ENCODE peak calls at places on chromosome 3, in nine cellular contexts. One of them, this sample, is unnamed.

GRCh38 chr3:57158813-57159678 is 6.1 kb downstream of the IL17RD start:
- DNase-seq in fibroblast of lung: no peak
- DNase-seq in endothelial cell of umbilical vein: peak; percentile 18
- DNase-seq in WERI-Rb-1: no peak
- DNase-seq in PC-3: peak; percentile 91
- DNase-seq in coronary artery: no peak
- DNase-seq in substantia nigra: no peak
- DNase-seq in neural progenitor cell: peak; percentile 84
- DNase-seq in suprapubic skin: no peak
- DNase-seq in this sample: peak; percentile 91

GRCh38 chr3:125967156-125967555 is 1.8 kb upstream of the ROPN1B start:
- DNase-seq in fibroblast of lung: no peak
- DNase-seq in endothelial cell of umbilical vein: no peak
- DNase-seq in WERI-Rb-1: no peak
- DNase-seq in PC-3: peak; percentile 50
- DNase-seq in coronary artery: no peak
- DNase-seq in substantia nigra: no peak
- DNase-seq in neural progenitor cell: no peak
- DNase-seq in suprapubic skin: no peak
- DNase-seq in this sample: no peak

GRCh38 chr3:157235291-157235690 is 75.3 kb upstream of the CCNL1 start:
- DNase-seq in fibroblast of lung: no peak
- DNase-seq in endothelial cell of umbilical vein: no peak
- DNase-seq in WERI-Rb-1: no peak
- DNase-seq in PC-3: no peak
- DNase-seq in coronary artery: no peak
- DNase-seq in substantia nigra: no peak
- DNase-seq in neural progenitor cell: no peak
- DNase-seq in suprapubic skin: no peak
- DNase-seq in this sample: no peak

GRCh38 chr3:182212479-182213076 is 500.9 kb downstream of the SOX2 start:
- DNase-seq in fibroblast of lung: peak; percentile 85
- DNase-seq in endothelial cell of umbilical vein: peak; percentile 61
- DNase-seq in WERI-Rb-1: no peak
- DNase-seq in PC-3: peak; percentile 99
- DNase-seq in coronary artery: no peak
- DNase-seq in substantia nigra: peak; percentile 22
- DNase-seq in neural progenitor cell: no peak
- DNase-seq in suprapubic skin: no peak
- DNase-seq in this sample: peak; percentile 78

GRCh38 chr3:42213417-42213816 is 52.6 kb downstream of the CCK start:
- DNase-seq in fibroblast of lung: no peak
- DNase-seq in endothelial cell of umbilical vein: no peak
- DNase-seq in WERI-Rb-1: no peak
- DNase-seq in PC-3: no peak
- DNase-seq in coronary artery: no peak
- DNase-seq in substantia nigra: no peak
- DNase-seq in neural progenitor cell: no peak
- DNase-seq in suprapubic skin: no peak
- DNase-seq in this sample: no peak

GRCh38 chr3:49841126-49841525 is 15.2 kb downstream of the TRAIP start:
- DNase-seq in fibroblast of lung: peak; percentile 28
- DNase-seq in endothelial cell of umbilical vein: peak; percentile 61
- DNase-seq in WERI-Rb-1: peak; percentile 59
- DNase-seq in PC-3: peak; percentile 38
- DNase-seq in coronary artery: no peak
- DNase-seq in substantia nigra: no peak
- DNase-seq in neural progenitor cell: peak; percentile 45
- DNase-seq in suprapubic skin: no peak
- DNase-seq in this sample: peak; percentile 12

GRCh38 chr3:125381314-125381713 is 6.2 kb upstream of the ZNF148 start:
- DNase-seq in fibroblast of lung: no peak
- DNase-seq in endothelial cell of umbilical vein: no peak
- DNase-seq in WERI-Rb-1: no peak
- DNase-seq in PC-3: no peak
- DNase-seq in coronary artery: no peak
- DNase-seq in substantia nigra: no peak
- DNase-seq in neural progenitor cell: no peak
- DNase-seq in suprapubic skin: no peak
- DNase-seq in this sample: no peak

GRCh38 chr3:94704467-94704866 is 641.6 kb downstream of the NSUN3 start:
- DNase-seq in fibroblast of lung: no peak
- DNase-seq in endothelial cell of umbilical vein: no peak
- DNase-seq in WERI-Rb-1: no peak
- DNase-seq in PC-3: no peak
- DNase-seq in coronary artery: no peak
- DNase-seq in substantia nigra: no peak
- DNase-seq in neural progenitor cell: no peak
- DNase-seq in suprapubic skin: no peak
- DNase-seq in this sample: no peak

GRCh38 chr3:168884353-168884903 is 779.1 kb downstream of the MECOM start:
- DNase-seq in fibroblast of lung: peak; percentile 90
- DNase-seq in endothelial cell of umbilical vein: peak; percentile 86
- DNase-seq in WERI-Rb-1: no peak
- DNase-seq in PC-3: peak; percentile 98
- DNase-seq in coronary artery: no peak
- DNase-seq in substantia nigra: no peak
- DNase-seq in neural progenitor cell: no peak
- DNase-seq in suprapubic skin: no peak
- DNase-seq in this sample: no peak

GRCh38 chr3:160003520-160004128 is 15.0 kb downstream of the IL12A start:
- DNase-seq in fibroblast of lung: peak; percentile 58
- DNase-seq in endothelial cell of umbilical vein: peak; percentile 68
- DNase-seq in WERI-Rb-1: peak; percentile 75
- DNase-seq in PC-3: peak; percentile 78
- DNase-seq in coronary artery: no peak
- DNase-seq in substantia nigra: peak; percentile 71
- DNase-seq in neural progenitor cell: peak; percentile 68
- DNase-seq in suprapubic skin: no peak
- DNase-seq in this sample: peak; percentile 65

GRCh38 chr3:61141697-61142096 is 109.6 kb downstream of the FHIT start:
- DNase-seq in fibroblast of lung: no peak
- DNase-seq in endothelial cell of umbilical vein: no peak
- DNase-seq in WERI-Rb-1: no peak
- DNase-seq in PC-3: no peak
- DNase-seq in coronary artery: no peak
- DNase-seq in substantia nigra: no peak
- DNase-seq in neural progenitor cell: peak; percentile 37
- DNase-seq in suprapubic skin: no peak
- DNase-seq in this sample: no peak

GRCh38 chr3:71658131-71658530 is 67.1 kb downstream of the EIF4E3 start:
- DNase-seq in fibroblast of lung: peak; percentile 53
- DNase-seq in endothelial cell of umbilical vein: peak; percentile 99
- DNase-seq in WERI-Rb-1: no peak
- DNase-seq in PC-3: peak; percentile 97
- DNase-seq in coronary artery: peak; percentile 90
- DNase-seq in substantia nigra: peak; percentile 43
- DNase-seq in neural progenitor cell: no peak
- DNase-seq in suprapubic skin: peak; percentile 83
- DNase-seq in this sample: no peak

GRCh38 chr3:76463501-76463900 is 576.4 kb upstream of the ROBO2 start:
- DNase-seq in fibroblast of lung: no peak
- DNase-seq in endothelial cell of umbilical vein: no peak
- DNase-seq in WERI-Rb-1: no peak
- DNase-seq in PC-3: no peak
- DNase-seq in coronary artery: no peak
- DNase-seq in substantia nigra: no peak
- DNase-seq in neural progenitor cell: no peak
- DNase-seq in suprapubic skin: no peak
- DNase-seq in this sample: no peak

GRCh38 chr3:164060923-164061322 is 1017.4 kb downstream of the SI start:
- DNase-seq in fibroblast of lung: no peak
- DNase-seq in endothelial cell of umbilical vein: no peak
- DNase-seq in WERI-Rb-1: no peak
- DNase-seq in PC-3: no peak
- DNase-seq in coronary artery: no peak
- DNase-seq in substantia nigra: no peak
- DNase-seq in neural progenitor cell: no peak
- DNase-seq in suprapubic skin: no peak
- DNase-seq in this sample: no peak

GRCh38 chr3:10733297-10733696 is 82.7 kb upstream of the SLC6A11 start:
- DNase-seq in fibroblast of lung: no peak
- DNase-seq in endothelial cell of umbilical vein: no peak
- DNase-seq in WERI-Rb-1: no peak
- DNase-seq in PC-3: no peak
- DNase-seq in coronary artery: no peak
- DNase-seq in substantia nigra: no peak
- DNase-seq in neural progenitor cell: no peak
- DNase-seq in suprapubic skin: no peak
- DNase-seq in this sample: no peak

GRCh38 chr3:10725846-10726245 is 90.2 kb upstream of the SLC6A11 start:
- DNase-seq in fibroblast of lung: no peak
- DNase-seq in endothelial cell of umbilical vein: no peak
- DNase-seq in WERI-Rb-1: no peak
- DNase-seq in PC-3: no peak
- DNase-seq in coronary artery: peak; percentile 53
- DNase-seq in substantia nigra: no peak
- DNase-seq in neural progenitor cell: no peak
- DNase-seq in suprapubic skin: no peak
- DNase-seq in this sample: no peak

GRCh38 chr3:10732292-10732691 is 83.7 kb upstream of the SLC6A11 start:
- DNase-seq in fibroblast of lung: no peak
- DNase-seq in endothelial cell of umbilical vein: no peak
- DNase-seq in WERI-Rb-1: no peak
- DNase-seq in PC-3: no peak
- DNase-seq in coronary artery: no peak
- DNase-seq in substantia nigra: no peak
- DNase-seq in neural progenitor cell: no peak
- DNase-seq in suprapubic skin: no peak
- DNase-seq in this sample: no peak

GRCh38 chr3:10726787-10727186 is 89.2 kb upstream of the SLC6A11 start:
- DNase-seq in fibroblast of lung: no peak
- DNase-seq in endothelial cell of umbilical vein: no peak
- DNase-seq in WERI-Rb-1: no peak
- DNase-seq in PC-3: no peak
- DNase-seq in coronary artery: peak; percentile 33
- DNase-seq in substantia nigra: no peak
- DNase-seq in neural progenitor cell: no peak
- DNase-seq in suprapubic skin: no peak
- DNase-seq in this sample: no peak

DNA sequence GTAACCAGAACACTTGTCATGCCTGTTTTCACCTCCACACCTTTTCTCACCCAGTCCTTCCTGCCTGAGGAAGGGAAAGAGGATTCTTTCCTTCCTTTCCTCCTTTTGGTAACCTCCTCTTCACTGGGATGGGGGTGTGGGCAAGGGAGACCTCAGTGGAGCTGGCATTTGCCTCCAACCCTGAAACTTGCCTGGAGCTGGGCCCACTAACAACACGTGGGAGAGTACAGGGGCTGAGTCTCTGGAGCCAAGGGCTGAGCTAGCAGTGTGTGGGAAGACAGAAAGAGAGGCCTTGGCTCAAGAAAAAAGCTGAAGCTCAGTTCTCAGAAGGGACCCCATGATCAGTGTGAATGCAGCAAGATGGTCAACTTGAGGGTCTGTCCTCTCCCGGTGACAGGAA is 86.6 kb upstream of the SLC6A11 start:
- DNase-seq in fibroblast of lung: no peak
- DNase-seq in endothelial cell of umbilical vein: no peak
- DNase-seq in WERI-Rb-1: no peak
- DNase-seq in PC-3: no peak
- DNase-seq in coronary artery: peak; percentile 24
- DNase-seq in substantia nigra: no peak
- DNase-seq in neural progenitor cell: no peak
- DNase-seq in suprapubic skin: no peak
- DNase-seq in this sample: no peak
- H3K27ac ChIP-seq in fibroblast of lung: no peak overlapping the region
- H3K27ac ChIP-seq in endothelial cell of umbilical vein: no peak overlapping the region
- H3K27ac ChIP-seq in WERI-Rb-1: no peak overlapping the region
- H3K27ac ChIP-seq in PC-3: no peak overlapping the region
- H3K27ac ChIP-seq in coronary artery: no peak overlapping the region
- H3K27ac ChIP-seq in substantia nigra: no peak overlapping the region
- H3K27ac ChIP-seq in neural progenitor cell: no peak overlapping the region
- H3K27ac ChIP-seq in suprapubic skin: no peak overlapping the region
- H3K27ac ChIP-seq in this sample: no peak overlapping the region

DNA sequence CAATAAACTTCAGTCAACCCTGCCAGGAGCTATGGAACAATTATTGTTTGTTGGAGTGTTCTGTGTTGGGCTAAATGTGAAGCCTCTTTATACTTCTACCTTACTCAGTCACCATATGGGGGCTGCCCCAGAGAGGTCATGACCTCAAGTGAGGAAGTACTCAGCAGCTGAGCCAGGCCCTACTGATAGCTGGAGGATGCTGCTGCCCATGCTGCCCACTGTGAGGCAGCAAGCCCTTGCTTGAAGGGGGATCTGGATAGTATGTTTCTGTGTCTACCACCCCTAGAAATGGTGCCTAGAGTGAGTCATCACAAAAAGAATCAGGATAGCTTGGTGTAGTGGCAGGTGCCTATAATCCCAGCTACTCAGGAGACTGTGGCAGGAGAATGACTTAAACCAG is 4.5 kb upstream of the RPL24 start:
- DNase-seq in fibroblast of lung: no peak
- DNase-seq in endothelial cell of umbilical vein: no peak
- DNase-seq in WERI-Rb-1: no peak
- DNase-seq in PC-3: no peak
- DNase-seq in coronary artery: no peak
- DNase-seq in substantia nigra: no peak
- DNase-seq in neural progenitor cell: no peak
- DNase-seq in suprapubic skin: no peak
- DNase-seq in this sample: no peak
- H3K27ac ChIP-seq in fibroblast of lung: no peak overlapping the region
- H3K27ac ChIP-seq in endothelial cell of umbilical vein: no peak overlapping the region
- H3K27ac ChIP-seq in WERI-Rb-1: no peak overlapping the region
- H3K27ac ChIP-seq in PC-3: no peak overlapping the region
- H3K27ac ChIP-seq in coronary artery: no peak overlapping the region
- H3K27ac ChIP-seq in substantia nigra: no peak overlapping the region
- H3K27ac ChIP-seq in neural progenitor cell: no peak overlapping the region
- H3K27ac ChIP-seq in suprapubic skin: no peak overlapping the region
- H3K27ac ChIP-seq in this sample: no peak overlapping the region

GRCh38 chr3:128319107-128319506 is 147.6 kb downstream of the DNAJB8 start:
- DNase-seq in fibroblast of lung: no peak
- DNase-seq in endothelial cell of umbilical vein: no peak
- DNase-seq in WERI-Rb-1: peak; percentile 59
- DNase-seq in PC-3: no peak
- DNase-seq in coronary artery: peak; percentile 35
- DNase-seq in substantia nigra: no peak
- DNase-seq in neural progenitor cell: no peak
- DNase-seq in suprapubic skin: peak; percentile 7
- DNase-seq in this sample: no peak
- H3K27ac ChIP-seq in fibroblast of lung: no peak overlapping the region
- H3K27ac ChIP-seq in endothelial cell of umbilical vein: no peak overlapping the region
- H3K27ac ChIP-seq in WERI-Rb-1: peak overlapping the region; percentile 55
- H3K27ac ChIP-seq in PC-3: no peak overlapping the region
- H3K27ac ChIP-seq in coronary artery: no peak overlapping the region
- H3K27ac ChIP-seq in substantia nigra: no peak overlapping the region
- H3K27ac ChIP-seq in neural progenitor cell: no peak overlapping the region
- H3K27ac ChIP-seq in suprapubic skin: no peak overlapping the region
- H3K27ac ChIP-seq in this sample: no peak overlapping the region

DNA sequence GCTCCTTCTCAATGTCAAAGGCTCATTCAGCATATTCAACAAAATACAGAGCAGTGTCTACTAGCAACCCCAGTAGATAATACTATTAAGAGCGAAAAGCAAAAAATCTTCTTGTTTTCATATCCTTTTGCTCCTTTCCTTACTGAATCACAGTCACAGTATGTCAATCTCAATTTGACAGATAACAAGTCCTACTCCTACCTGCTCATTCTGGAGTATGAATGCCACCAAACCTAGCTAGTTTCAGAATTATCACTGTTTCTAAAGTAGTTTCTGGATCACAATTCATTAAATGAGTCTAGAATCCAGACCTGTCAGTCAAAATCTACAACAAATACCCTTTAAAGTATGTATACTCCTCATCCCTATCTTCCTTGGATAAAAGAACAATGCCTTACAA is 51.5 kb downstream of the MKRN2 start:
- DNase-seq in fibroblast of lung: no peak
- DNase-seq in endothelial cell of umbilical vein: no peak
- DNase-seq in WERI-Rb-1: no peak
- DNase-seq in PC-3: no peak
- DNase-seq in coronary artery: no peak
- DNase-seq in substantia nigra: no peak
- DNase-seq in neural progenitor cell: no peak
- DNase-seq in suprapubic skin: no peak
- DNase-seq in this sample: no peak
- H3K27ac ChIP-seq in fibroblast of lung: no peak overlapping the region
- H3K27ac ChIP-seq in endothelial cell of umbilical vein: no peak overlapping the region
- H3K27ac ChIP-seq in WERI-Rb-1: no peak overlapping the region
- H3K27ac ChIP-seq in PC-3: no peak overlapping the region
- H3K27ac ChIP-seq in coronary artery: no peak overlapping the region
- H3K27ac ChIP-seq in substantia nigra: no peak overlapping the region
- H3K27ac ChIP-seq in neural progenitor cell: no peak overlapping the region
- H3K27ac ChIP-seq in suprapubic skin: no peak overlapping the region
- H3K27ac ChIP-seq in this sample: no peak overlapping the region